ENCODE peak calls at places on chromosome 5, in five cellular contexts. N, C, Q, J and P are unnamed samples.

GRCh38 chr5:79392776-79393175 is 121.2 kb downstream of the HOMER1 start:
- DNase-seq in Q (no peak), J (no peak), N (no peak), C (no peak), P (no peak)

GRCh38 chr5:90878549-90879196 is 320.1 kb downstream of the ADGRV1 start:
- DNase-seq in C (no peak), J (no peak), N (no peak), Q (peak), P (no peak)

GRCh38 chr5:15687401-15687800 is 187.4 kb downstream of the FBXL7 start:
- DNase-seq in J (no peak), C (no peak), N (no peak), Q (no peak), P (no peak)

GRCh38 chr5:96843140-96843539 is 33.2 kb upstream of the ERAP2 start:
- DNase-seq in J (no peak), C (no peak), N (no peak), Q (no peak), P (no peak)

GRCh38 chr5:112109331-112109993 is 309.6 kb downstream of the EPB41L4A start:
- DNase-seq in C (no peak), N (no peak), Q (peak), J (peak), P (peak)

GRCh38 chr5:14202462-14202861 is 59.3 kb downstream of the TRIO start:
- DNase-seq in Q (peak), N (no peak), J (peak), C (no peak), P (no peak)

GRCh38 chr5:168529361-168530234 is 493 bp downstream of the FBLL1 start:
- DNase-seq in N (no peak), C (no peak), Q (no peak), J (no peak), P (no peak)

GRCh38 chr5:129053438-129053837 is 41.1 kb upstream of the ISOC1 start:
- DNase-seq in C (no peak), J (no peak), N (no peak), Q (no peak), P (no peak)

GRCh38 chr5:68542207-68542606 is 326.7 kb downstream of the PIK3R1 start:
- DNase-seq in N (no peak), J (no peak), C (no peak), Q (no peak), P (no peak)

GRCh38 chr5:88707216-88707965 is 175.6 kb downstream of the MEF2C start:
- DNase-seq in C (no peak), J (no peak), Q (peak), N (no peak), P (peak)

GRCh38 chr5:172758077-172758835 is 12.7 kb downstream of the DUSP1 start:
- DNase-seq in N (no peak), J (no peak), C (no peak), Q (peak), P (no peak)

GRCh38 chr5:171415115-171415730 is 4.2 kb upstream of the FGF18 start:
- DNase-seq in N (no peak), J (peak), Q (no peak), C (no peak), P (no peak)

GRCh38 chr5:151688406-151688805 is 1.7 kb upstream of the SPARC start:
- DNase-seq in Q (no peak), C (no peak), J (no peak), N (no peak), P (no peak)

GRCh38 chr5:35458824-35459207 is 158.8 kb upstream of the SPEF2 start:
- DNase-seq in J (no peak), C (peak), N (no peak), Q (no peak), P (no peak)

GRCh38 chr5:157253547-157253946 is 12.4 kb upstream of the CYFIP2 start:
- DNase-seq in N (no peak), Q (peak), C (peak), J (peak), P (peak)

GRCh38 chr5:84682531-84682930 is 297.9 kb upstream of the EDIL3 start:
- DNase-seq in J (no peak), Q (no peak), N (no peak), C (no peak), P (no peak)

GRCh38 chr5:142222235-142222880 is 102.5 kb downstream of the SPRY4 start:
- DNase-seq in C (no peak), Q (no peak), J (no peak), N (no peak), P (no peak)

GRCh38 chr5:136506131-136506530 is 140.8 kb upstream of the TRPC7 start:
- DNase-seq in C (no peak), J (no peak), Q (no peak), N (no peak), P (no peak)